ENCODE peak calls at places on chromosomes 2 and 18, in six cellular contexts. G is fibroblast of pulmonary artery, R is cardiac fibroblast, W is GM12864, U is breast epithelium, F is IMR-90. O is an unnamed sample.

GRCh38 chr2:226087505-226088365 is 688.2 kb downstream of the NYAP2 start:
- DNase-seq in R (no peak), G (no peak), U (no peak), W (no peak), F (no peak), O (no peak)

GRCh38 chr18:57585846-57586242 is 658 bp downstream of the FECH start:
- DNase-seq in W (no peak), G (peak; percentile 3), F (no peak), R (peak; percentile 1), U (no peak), O (no peak)

GRCh38 chr18:74609535-74609934 is 11.9 kb downstream of the ZNF407 start:
- DNase-seq in F (peak; percentile 96), R (peak; percentile 45), G (peak; percentile 52), U (no peak), W (no peak), O (peak; percentile 76)

GRCh38 chr2:231919341-231920035 is 6.7 kb downstream of the NPPC start:
- DNase-seq in G (no peak), R (no peak), U (peak; percentile 27), W (no peak), F (no peak), O (no peak)

GRCh38 chr18:62101236-62101635 is 85.6 kb downstream of the PIGN start:
- DNase-seq in F (peak; percentile 61), W (no peak), G (peak; percentile 68), U (no peak), R (peak; percentile 40), O (peak; percentile 79)

GRCh38 chr2:233210843-233211600 is 40.5 kb upstream of the ATG16L1 start:
- DNase-seq in G (peak; percentile 95), F (peak; percentile 90), U (peak; percentile 91), R (peak; percentile 95), W (no peak), O (peak; percentile 92)

GRCh38 chr2:42328148-42328833 is 32.7 kb downstream of the COX7A2L start:
- DNase-seq in U (no peak), R (peak; percentile 68), W (no peak), G (peak; percentile 70), F (peak; percentile 57), O (peak; percentile 50)

GRCh38 chr18:3262234-3263171 is 570 bp downstream of the MYL12B start:
- DNase-seq in R (peak; percentile 45), F (no peak), G (peak; percentile 49), U (peak; percentile 54), W (no peak), O (peak; percentile 51)

GRCh38 chr18:8623549-8624106 is 14.4 kb downstream of the RAB12 start:
- DNase-seq in W (no peak), F (no peak), R (peak; percentile 7), U (no peak), G (no peak), O (no peak)

GRCh38 chr2:156883828-156884615 is 373.5 kb upstream of the GALNT5 start:
- DNase-seq in R (no peak), F (peak; percentile 62), U (no peak), G (peak; percentile 54), W (no peak), O (peak; percentile 8)

GRCh38 chr2:233387667-233388528 is 33.6 kb downstream of the DGKD start:
- DNase-seq in U (peak; percentile 89), R (peak; percentile 99), G (peak; percentile 98), W (no peak), F (peak; percentile 96), O (peak; percentile 88)

GRCh38 chr2:234840336-234840735 is 111.5 kb upstream of the SH3BP4 start:
- DNase-seq in U (no peak), R (peak; percentile 94), G (peak; percentile 97), F (peak; percentile 99), W (no peak), O (peak; percentile 91)

GRCh38 chr18:79382681-79383387 is 12.9 kb upstream of the NFATC1 start:
- DNase-seq in R (no peak), G (no peak), F (no peak), W (no peak), U (no peak), O (no peak)

GRCh38 chr18:36544036-36544725 is 246.7 kb downstream of the FHOD3 start:
- DNase-seq in U (peak; percentile 55), W (no peak), G (no peak), R (no peak), F (no peak), O (peak; percentile 13)

GRCh38 chr2:161547130-161547529 is 77.1 kb upstream of the SLC4A10 start:
- DNase-seq in G (no peak), W (no peak), R (no peak), U (no peak), F (no peak), O (no peak)

GRCh38 chr18:62954341-62954740 is 239.0 kb downstream of the PHLPP1 start:
- DNase-seq in U (no peak), G (no peak), F (peak; percentile 52), W (no peak), R (no peak), O (no peak)

GRCh38 chr2:222033541-222033940 is 265.3 kb downstream of the PAX3 start:
- DNase-seq in U (no peak), G (peak; percentile 7), F (no peak), R (no peak), W (no peak), O (peak; percentile 3)

GRCh38 chr2:119142822-119143221 is 15.7 kb downstream of the C1QL2 start:
- DNase-seq in U (no peak), F (no peak), R (no peak), G (no peak), W (no peak), O (no peak)

GRCh38 chr18:79950440-79951341 is 762 bp downstream of the SLC66A2 start:
- DNase-seq in U (peak; percentile 51), G (no peak), W (no peak), F (peak; percentile 12), R (peak; percentile 36), O (peak; percentile 27)

GRCh38 chr2:228655341-228655740 is 473.9 kb upstream of the SPHKAP start:
- DNase-seq in W (no peak), U (no peak), G (no peak), R (no peak), F (peak; percentile 10), O (no peak)

GRCh38 chr2:105320651-105321215 is 8.8 kb downstream of the TGFBRAP1 start:
- DNase-seq in G (no peak), U (no peak), W (no peak), F (peak; percentile 17), R (no peak), O (no peak)

GRCh38 chr2:202432776-202433175 is 56.6 kb downstream of the BMPR2 start:
- DNase-seq in W (no peak), U (no peak), R (no peak), F (no peak), G (no peak), O (no peak)

GRCh38 chr2:240259201-240259923 is 118.9 kb upstream of the OTOS start:
- DNase-seq in W (no peak), F (no peak), R (peak; percentile 90), U (no peak), G (peak; percentile 67), O (no peak)

GRCh38 chr2:70906439-70907018 is 29.2 kb upstream of the ATP6V1B1 start:
- DNase-seq in W (no peak), F (no peak), U (no peak), G (no peak), R (no peak), O (no peak)

GRCh38 chr18:28725876-28726275 is 548.9 kb upstream of the CDH2 start:
- DNase-seq in R (no peak), U (no peak), W (no peak), F (peak; percentile 62), G (no peak), O (no peak)

GRCh38 chr18:75201273-75201898 is 7.6 kb downstream of the PTGR3 start:
- DNase-seq in G (no peak), U (no peak), R (no peak), W (no peak), F (no peak), O (no peak)

GRCh38 chr2:70477473-70477872 is 76.2 kb downstream of the TGFA start:
- DNase-seq in R (no peak), F (no peak), W (no peak), U (no peak), G (no peak), O (no peak)

GRCh38 chr2:468631-469310 is 180.9 kb upstream of the ALKAL2 start:
- DNase-seq in G (no peak), U (no peak), R (no peak), F (no peak), W (no peak), O (no peak)

GRCh38 chr2:197037863-197038398 is 111.4 kb upstream of the PGAP1 start:
- DNase-seq in U (no peak), R (no peak), W (no peak), F (no peak), G (peak; percentile 7), O (no peak)

GRCh38 chr2:75403991-75404428 is 156.7 kb downstream of the EVA1A start:
- DNase-seq in U (no peak), W (peak; percentile 38), G (peak; percentile 76), R (peak; percentile 77), F (peak; percentile 59), O (peak; percentile 59)

GRCh38 chr2:39851691-39852110 is 72.6 kb upstream of the THUMPD2 start:
- DNase-seq in F (peak; percentile 63), U (no peak), R (peak; percentile 39), W (no peak), G (peak; percentile 44), O (peak; percentile 96)
- TF ChIP-seq CTCF in F (no peak), U (no peak), R (peak; percentile 16), W (no peak), G (peak; percentile 2), O (peak; percentile 53)

GRCh38 chr2:154455871-154456270 is 242.6 kb upstream of the KCNJ3 start:
- DNase-seq in F (no peak), U (no peak), W (no peak), R (peak; percentile 16), G (peak; percentile 18), O (peak; percentile 7)
- H3K4me3 ChIP-seq in F (no peak overlapping the region), U (peak overlapping the region; percentile 22), W (no peak overlapping the region), R (peak overlapping the region; percentile 32), G (peak overlapping the region; percentile 60), O (peak overlapping the region; percentile 45)

DNA sequence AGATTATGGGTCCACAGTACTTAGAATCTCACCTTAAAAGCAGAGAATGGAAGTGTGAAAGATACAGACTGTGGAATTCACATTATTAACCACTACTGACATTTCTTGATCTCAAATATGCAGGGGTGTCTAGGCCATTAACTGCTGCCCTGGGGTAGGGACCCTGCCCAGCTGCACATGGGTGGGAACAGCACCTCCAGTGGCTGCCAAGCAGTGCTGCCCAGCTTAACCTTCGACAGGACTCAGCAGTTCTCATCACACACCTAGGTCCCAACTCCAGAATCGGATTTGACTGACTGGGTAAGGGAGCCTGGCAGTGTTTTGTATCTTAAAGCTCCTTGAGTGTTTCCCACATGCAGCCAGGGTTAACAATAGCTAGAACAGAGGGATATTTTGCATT is 14.9 kb downstream of the ERFE start:
- DNase-seq in R (no peak), F (no peak), G (no peak), W (no peak), U (no peak), O (no peak)
- TF ChIP-seq CTCF in R (peak; percentile 9), F (peak; percentile 11), G (peak; percentile 22), W (peak; percentile 29), U (no peak), O (no peak)

DNA sequence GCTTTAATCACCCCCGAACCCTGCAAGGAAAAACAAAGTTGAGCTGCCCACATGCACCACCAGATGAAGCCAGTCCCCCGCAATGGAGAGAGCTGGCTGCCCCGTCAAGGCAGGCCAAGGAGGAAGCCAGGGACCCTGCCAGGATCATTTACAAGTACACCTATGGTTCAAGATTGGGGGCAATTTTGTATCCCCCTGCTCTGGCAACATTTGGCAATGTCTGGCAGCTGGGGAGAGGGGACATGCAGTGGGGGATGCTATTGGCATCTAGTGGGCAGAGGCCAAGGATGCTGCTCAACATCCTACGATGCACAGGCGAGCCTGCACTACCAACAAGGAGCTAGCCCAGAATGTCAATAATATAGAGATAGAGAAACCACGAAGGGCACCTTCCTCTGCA is 1.9 kb downstream of the ACTR1B start:
- DNase-seq in U (no peak), W (no peak), G (no peak), F (no peak), R (no peak), O (no peak)
- H3K4me3 ChIP-seq in U (no peak overlapping the region), W (peak overlapping the region; percentile 70), G (no peak overlapping the region), F (no peak overlapping the region), R (peak overlapping the region; percentile 75), O (peak overlapping the region; percentile 78)

O was measured in AG10803.